ENCODE peak calls at places on chromosomes 2 and 18, in four cellular contexts. One of them, this sample, is unnamed.

GRCh38 chr18:63378919-63379638 is 12.1 kb upstream of the KDSR start:
- DNase-seq in psoas muscle: no peak
- DNase-seq in suprapubic skin: no peak
- DNase-seq in thyroid gland: no peak
- DNase-seq in this sample: no peak

GRCh38 chr2:185279999-185280398 is 458.6 kb upstream of the FSIP2 start:
- DNase-seq in psoas muscle: no peak
- DNase-seq in suprapubic skin: no peak
- DNase-seq in thyroid gland: no peak
- DNase-seq in this sample: no peak

GRCh38 chr18:42271656-42272355 is 316.8 kb downstream of the PIK3C3 start:
- DNase-seq in psoas muscle: no peak
- DNase-seq in suprapubic skin: no peak
- DNase-seq in thyroid gland: no peak
- DNase-seq in this sample: no peak

GRCh38 chr2:239930378-239930777 is 94.8 kb downstream of the NDUFA10 start:
- DNase-seq in psoas muscle: no peak
- DNase-seq in suprapubic skin: peak; percentile 53
- DNase-seq in thyroid gland: no peak
- DNase-seq in this sample: peak; percentile 40

GRCh38 chr18:78776151-78776550 is 203.5 kb upstream of the SALL3 start:
- DNase-seq in psoas muscle: no peak
- DNase-seq in suprapubic skin: no peak
- DNase-seq in thyroid gland: no peak
- DNase-seq in this sample: no peak

GRCh38 chr2:221844187-221844586 is 272.1 kb upstream of the EPHA4 start:
- DNase-seq in psoas muscle: no peak
- DNase-seq in suprapubic skin: no peak
- DNase-seq in thyroid gland: no peak
- DNase-seq in this sample: no peak

GRCh38 chr2:174493549-174494331 is 6.9 kb upstream of the GPR155 start:
- DNase-seq in psoas muscle: no peak
- DNase-seq in suprapubic skin: no peak
- DNase-seq in thyroid gland: no peak
- DNase-seq in this sample: no peak

GRCh38 chr2:130352229-130352628 is 3.6 kb upstream of the PTPN18 start:
- DNase-seq in psoas muscle: no peak
- DNase-seq in suprapubic skin: no peak
- DNase-seq in thyroid gland: peak; percentile 46
- DNase-seq in this sample: no peak

GRCh38 chr2:37918742-37919186 is 6.3 kb upstream of the RMDN2 start:
- DNase-seq in psoas muscle: no peak
- DNase-seq in suprapubic skin: no peak
- DNase-seq in thyroid gland: no peak
- DNase-seq in this sample: no peak

GRCh38 chr2:126406267-126406666 is 249.7 kb upstream of the GYPC start:
- DNase-seq in psoas muscle: no peak
- DNase-seq in suprapubic skin: no peak
- DNase-seq in thyroid gland: no peak
- DNase-seq in this sample: no peak

GRCh38 chr18:13452851-13453524 is 234.4 kb downstream of the LDLRAD4 start:
- DNase-seq in psoas muscle: no peak
- DNase-seq in suprapubic skin: peak; percentile 41
- DNase-seq in thyroid gland: no peak
- DNase-seq in this sample: no peak

GRCh38 chr2:148994341-148994740 is 44.2 kb upstream of the LYPD6B start:
- DNase-seq in psoas muscle: no peak
- DNase-seq in suprapubic skin: no peak
- DNase-seq in thyroid gland: no peak
- DNase-seq in this sample: no peak

GRCh38 chr2:159249955-159250723 is 36.4 kb downstream of the WDSUB1 start:
- DNase-seq in psoas muscle: peak; percentile 43
- DNase-seq in suprapubic skin: peak; percentile 86
- DNase-seq in thyroid gland: peak; percentile 88
- DNase-seq in this sample: peak; percentile 83

GRCh38 chr2:47512581-47513083 is 109.7 kb downstream of the MSH2 start:
- DNase-seq in psoas muscle: no peak
- DNase-seq in suprapubic skin: no peak
- DNase-seq in thyroid gland: no peak
- DNase-seq in this sample: no peak

GRCh38 chr2:8515390-8515761 is 166.5 kb upstream of the ID2 start:
- DNase-seq in psoas muscle: no peak
- DNase-seq in suprapubic skin: no peak
- DNase-seq in thyroid gland: peak; percentile 18
- DNase-seq in this sample: peak; percentile 52

GRCh38 chr2:86078801-86079545 is 26.7 kb downstream of the POLR1A start:
- DNase-seq in psoas muscle: no peak
- DNase-seq in suprapubic skin: no peak
- DNase-seq in thyroid gland: peak; percentile 60
- DNase-seq in this sample: no peak

GRCh38 chr2:54899576-54900200 is 150.6 kb downstream of the RTN4 start:
- DNase-seq in psoas muscle: no peak
- DNase-seq in suprapubic skin: no peak
- DNase-seq in thyroid gland: peak; percentile 13
- DNase-seq in this sample: no peak

GRCh38 chr2:136207030-136207623 is 89.2 kb upstream of the CXCR4 start:
- DNase-seq in psoas muscle: no peak
- DNase-seq in suprapubic skin: no peak
- DNase-seq in thyroid gland: peak; percentile 25
- DNase-seq in this sample: peak; percentile 64

GRCh38 chr18:70423988-70424387 is 135.1 kb downstream of the SOCS6 start:
- DNase-seq in psoas muscle: no peak
- DNase-seq in suprapubic skin: no peak
- DNase-seq in thyroid gland: no peak
- DNase-seq in this sample: no peak

GRCh38 chr2:233244818-233245217 is 6.7 kb upstream of the ATG16L1 start:
- DNase-seq in psoas muscle: no peak
- DNase-seq in suprapubic skin: no peak
- DNase-seq in thyroid gland: no peak
- DNase-seq in this sample: no peak

GRCh38 chr2:74587664-74588277 is 33.3 kb downstream of the DOK1 start:
- DNase-seq in psoas muscle: peak; percentile 53
- DNase-seq in suprapubic skin: peak; percentile 66
- DNase-seq in thyroid gland: peak; percentile 66
- DNase-seq in this sample: peak; percentile 60

GRCh38 chr2:209426432-209426831 is 2.6 kb downstream of the MAP2 start:
- DNase-seq in psoas muscle: no peak
- DNase-seq in suprapubic skin: no peak
- DNase-seq in thyroid gland: peak; percentile 70
- DNase-seq in this sample: no peak

GRCh38 chr2:209423562-209424541 is at the start of gene MAP2:
- DNase-seq in psoas muscle: peak; percentile 83
- DNase-seq in suprapubic skin: peak; percentile 84
- DNase-seq in thyroid gland: peak; percentile 87
- DNase-seq in this sample: peak; percentile 51

GRCh38 chr2:209422191-209422754 is 1.6 kb upstream of the MAP2 start:
- DNase-seq in psoas muscle: peak; percentile 10
- DNase-seq in suprapubic skin: no peak
- DNase-seq in thyroid gland: no peak
- DNase-seq in this sample: no peak

DNA sequence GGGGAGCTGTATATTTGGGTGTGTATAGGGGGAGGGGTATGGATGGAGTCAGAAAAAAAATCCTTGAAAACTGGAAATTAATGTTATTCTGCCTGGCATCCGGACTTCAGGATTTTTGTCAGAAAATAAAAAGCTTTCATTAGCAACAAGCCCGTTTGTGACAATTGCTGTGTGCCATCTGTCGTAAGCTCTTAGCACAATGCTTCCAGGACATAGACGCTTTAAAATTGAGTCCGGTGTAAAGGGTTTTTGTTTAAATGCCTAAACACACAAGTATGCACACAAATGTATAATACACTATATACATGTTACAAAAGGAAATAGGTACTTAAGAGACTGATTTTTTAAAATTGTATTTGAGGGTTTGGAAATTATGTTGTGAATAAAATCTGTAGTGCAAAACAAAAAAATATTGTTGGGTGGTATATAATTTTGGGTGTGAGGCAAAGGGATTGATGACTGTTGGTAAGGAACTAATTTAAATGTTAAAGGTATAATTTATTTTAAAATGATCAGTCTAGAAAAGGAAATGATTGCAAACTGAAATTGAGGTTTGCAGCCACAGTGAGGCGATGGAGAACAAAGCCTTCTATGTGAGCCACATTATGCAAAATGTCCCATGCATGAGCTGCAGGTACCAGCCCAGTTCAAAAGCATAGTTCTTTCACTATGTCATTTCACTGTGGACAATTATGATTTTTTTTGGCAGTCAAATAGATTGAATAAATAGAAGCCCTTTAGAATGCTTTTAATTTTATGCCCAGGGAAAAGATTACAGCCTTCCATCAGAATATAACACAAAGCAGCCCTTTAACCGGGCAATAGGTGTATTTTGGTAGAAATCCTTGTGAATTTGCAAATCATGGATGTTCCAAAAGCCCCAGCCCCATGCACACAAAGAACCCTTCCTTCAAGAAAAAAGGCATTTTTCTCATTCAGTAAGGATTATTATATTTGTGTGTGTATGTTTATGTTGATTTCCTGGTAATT is 1.5 kb downstream of the MAP2 start:
- DNase-seq in psoas muscle: no peak
- DNase-seq in suprapubic skin: no peak
- DNase-seq in thyroid gland: peak; percentile 38
- DNase-seq in this sample: no peak
- TF ChIP-seq CTCF in psoas muscle: peak; percentile 35
- TF ChIP-seq CTCF in suprapubic skin: peak; percentile 23
- TF ChIP-seq CTCF in thyroid gland: peak; percentile 48
- TF ChIP-seq CTCF in this sample: no peak

GRCh38 chr2:106085441-106085911 is 108.6 kb downstream of the UXS1 start:
- DNase-seq in psoas muscle: no peak
- DNase-seq in suprapubic skin: no peak
- DNase-seq in thyroid gland: peak; percentile 21
- DNase-seq in this sample: no peak
- TF ChIP-seq CTCF in psoas muscle: peak; percentile 27
- TF ChIP-seq CTCF in suprapubic skin: no peak
- TF ChIP-seq CTCF in thyroid gland: no peak
- TF ChIP-seq CTCF in this sample: peak; percentile 22

DNA sequence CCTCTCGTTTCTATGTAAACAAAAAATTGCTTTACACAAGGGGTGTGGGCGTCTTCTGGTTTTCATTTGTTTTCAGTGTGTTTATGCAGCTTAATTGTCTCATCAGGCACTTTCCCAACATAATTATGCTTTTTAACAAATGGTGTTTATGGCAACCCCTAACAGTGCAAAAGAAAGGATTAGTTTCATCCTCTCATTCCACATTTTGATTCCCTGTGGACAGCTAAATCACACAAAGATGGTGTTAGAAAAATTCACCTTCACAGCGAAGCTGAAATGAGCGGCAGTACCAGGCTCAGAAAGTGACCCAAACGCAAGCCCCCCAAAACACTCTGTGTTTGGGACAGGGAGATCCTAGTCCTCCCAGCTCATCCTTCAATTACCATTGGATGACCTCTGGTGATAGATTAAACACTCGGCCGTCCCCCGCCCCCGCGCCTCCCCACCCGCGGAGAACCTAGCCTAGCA is 708 bp downstream of the FTCDNL1 start:
- DNase-seq in psoas muscle: no peak
- DNase-seq in suprapubic skin: no peak
- DNase-seq in thyroid gland: no peak
- DNase-seq in this sample: no peak
- TF ChIP-seq CTCF in psoas muscle: no peak
- TF ChIP-seq CTCF in suprapubic skin: no peak
- TF ChIP-seq CTCF in thyroid gland: no peak
- TF ChIP-seq CTCF in this sample: no peak

GRCh38 chr18:32317651-32318050 is 127.8 kb downstream of the MEP1B start:
- DNase-seq in psoas muscle: no peak
- DNase-seq in suprapubic skin: no peak
- DNase-seq in thyroid gland: no peak
- DNase-seq in this sample: no peak

GRCh38 chr18:32315881-32316280 is 126.0 kb downstream of the MEP1B start:
- DNase-seq in psoas muscle: no peak
- DNase-seq in suprapubic skin: no peak
- DNase-seq in thyroid gland: no peak
- DNase-seq in this sample: no peak

GRCh38 chr18:32321826-32322225 is 132.0 kb downstream of the MEP1B start:
- DNase-seq in psoas muscle: no peak
- DNase-seq in suprapubic skin: no peak
- DNase-seq in thyroid gland: no peak
- DNase-seq in this sample: no peak

GRCh38 chr18:32319084-32319483 is 129.2 kb downstream of the MEP1B start:
- DNase-seq in psoas muscle: no peak
- DNase-seq in suprapubic skin: no peak
- DNase-seq in thyroid gland: no peak
- DNase-seq in this sample: no peak

DNA sequence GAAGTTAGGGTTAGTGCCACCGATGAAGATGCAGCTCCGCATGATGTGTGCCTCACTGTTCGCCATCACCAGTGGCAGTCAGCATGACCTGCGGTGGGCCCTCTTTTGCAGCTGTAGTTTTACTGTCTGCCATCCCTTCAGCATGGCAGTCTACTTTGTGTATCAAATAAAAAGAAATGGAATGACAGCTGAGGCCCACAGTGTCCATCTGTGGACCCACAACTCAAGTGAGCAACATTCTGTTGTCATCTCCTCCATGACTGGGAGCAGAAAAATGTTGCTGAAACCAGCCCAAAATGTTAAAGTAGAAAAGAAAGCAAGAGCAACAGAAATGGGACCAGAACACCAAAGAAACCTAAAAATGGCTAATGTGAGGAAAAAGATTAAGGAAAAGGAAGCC is 128.7 kb downstream of the MEP1B start:
- DNase-seq in psoas muscle: no peak
- DNase-seq in suprapubic skin: no peak
- DNase-seq in thyroid gland: no peak
- DNase-seq in this sample: no peak
- TF ChIP-seq CTCF in psoas muscle: no peak
- TF ChIP-seq CTCF in suprapubic skin: no peak
- TF ChIP-seq CTCF in thyroid gland: no peak
- TF ChIP-seq CTCF in this sample: no peak

GRCh38 chr2:184031402-184032147 is 566.8 kb upstream of the ZNF804A start:
- DNase-seq in psoas muscle: no peak
- DNase-seq in suprapubic skin: no peak
- DNase-seq in thyroid gland: no peak
- DNase-seq in this sample: no peak
- TF ChIP-seq CTCF in psoas muscle: no peak
- TF ChIP-seq CTCF in suprapubic skin: no peak
- TF ChIP-seq CTCF in thyroid gland: no peak
- TF ChIP-seq CTCF in this sample: no peak